ENCODE peak calls at places on chromosomes 7 and 10, in five cellular contexts. T, X, W, B and M are unnamed samples.

GRCh38 chr10:78910886-78911285 is 157.9 kb upstream of the ZMIZ1 start:
- DNase-seq in T (no peak), X (no peak), W (no peak), B (peak; percentile 81), M (no peak)

GRCh38 chr10:89171996-89172395 is 35.1 kb downstream of the CH25H start:
- DNase-seq in T (no peak), X (no peak), W (no peak), B (no peak), M (no peak)

GRCh38 chr7:6160191-6160623 is 112.2 kb downstream of the CYTH3 start:
- DNase-seq in T (peak; percentile 96), X (peak; percentile 27), W (peak; percentile 68), B (no peak), M (peak; percentile 80)

GRCh38 chr7:120794100-120794729 is 63.7 kb downstream of the TSPAN12 start:
- DNase-seq in T (no peak), X (no peak), W (no peak), B (no peak), M (no peak)

GRCh38 chr7:35695628-35695888 is 623 bp upstream of the HERPUD2 start:
- DNase-seq in T (no peak), X (no peak), W (no peak), B (no peak), M (no peak)

GRCh38 chr10:92692085-92692671 is 2.4 kb downstream of the HHEX start:
- DNase-seq in T (peak; percentile 72), X (no peak), W (no peak), B (no peak), M (peak; percentile 55)

GRCh38 chr10:16777473-16778370 is 39.5 kb downstream of the RSU1 start:
- DNase-seq in T (peak; percentile 65), X (peak; percentile 32), W (peak; percentile 65), B (no peak), M (peak; percentile 79)

GRCh38 chr10:70549962-70550845 is 52.3 kb downstream of the PRF1 start:
- DNase-seq in T (peak; percentile 90), X (peak; percentile 24), W (peak; percentile 75), B (no peak), M (peak; percentile 75)

GRCh38 chr10:84541289-84541637 is 212.9 kb downstream of the CCSER2 start:
- DNase-seq in T (peak; percentile 88), X (no peak), W (peak; percentile 34), B (no peak), M (peak; percentile 60)

GRCh38 chr10:63614371-63614891 is 93.2 kb downstream of the REEP3 start:
- DNase-seq in T (no peak), X (no peak), W (no peak), B (no peak), M (no peak)

GRCh38 chr7:121020652-121021051 is 32.1 kb downstream of the CPED1 start:
- DNase-seq in T (no peak), X (no peak), W (no peak), B (no peak), M (no peak)

GRCh38 chr10:61000769-61001730 is 57.1 kb upstream of the RHOBTB1 start:
- DNase-seq in T (peak; percentile 92), X (no peak), W (peak; percentile 78), B (no peak), M (peak; percentile 84)

GRCh38 chr10:64115913-64116643 is 594.9 kb downstream of the REEP3 start:
- DNase-seq in T (peak; percentile 59), X (no peak), W (peak; percentile 35), B (no peak), M (peak; percentile 51)

GRCh38 chr7:40918701-40919271 is 784.0 kb downstream of the SUGCT start:
- DNase-seq in T (no peak), X (peak; percentile 73), W (no peak), B (no peak), M (no peak)

GRCh38 chr7:26704786-26705185 is 159.6 kb downstream of the SKAP2 start:
- DNase-seq in T (no peak), X (no peak), W (no peak), B (no peak), M (no peak)

GRCh38 chr7:42350801-42351200 is 113.8 kb upstream of the GLI3 start:
- DNase-seq in T (no peak), X (no peak), W (no peak), B (no peak), M (no peak)

GRCh38 chr7:129859188-129859587 is 93.6 kb downstream of the UBE2H start:
- DNase-seq in T (no peak), X (no peak), W (no peak), B (no peak), M (no peak)

GRCh38 chr10:28897617-28898464 is 220.5 kb downstream of the BAMBI start:
- DNase-seq in T (no peak), X (no peak), W (no peak), B (no peak), M (peak; percentile 86)

GRCh38 chr10:116451956-116452720 is 24.5 kb downstream of the PNLIPRP3 start:
- DNase-seq in T (peak; percentile 19), X (no peak), W (no peak), B (no peak), M (no peak)